ENCODE peak calls at places on chromosomes 4 and X, in five cellular contexts. B is neural progenitor cell, F is aorta, C is psoas muscle, K is SK-N-SH. R is an unnamed sample.

GRCh38 chr4:52715255-52715897 is 35.8 kb downstream of the ERVMER34-1 start:
- DNase-seq in B (no peak), F (no peak), C (no peak), K (no peak), R (no peak)

GRCh38 chr4:138182838-138183426 is 59.2 kb downstream of the SLC7A11 start:
- DNase-seq in B (peak; percentile 52), F (no peak), C (no peak), K (peak; percentile 10), R (no peak)

GRCh38 chr4:137705171-137705783 is 173.0 kb upstream of the PCDH18 start:
- DNase-seq in B (no peak), F (no peak), C (no peak), K (no peak), R (no peak)

GRCh38 chr4:126372634-126373033 is 1057.9 kb downstream of the FAT4 start:
- DNase-seq in B (no peak), F (no peak), C (no peak), K (no peak), R (no peak)

GRCh38 chr4:184635381-184635780 is 13.9 kb downstream of the CASP3 start:
- DNase-seq in B (no peak), F (no peak), C (no peak), K (no peak), R (no peak)

GRCh38 chrX:47607091-47607490 is 12.6 kb downstream of the SYN1 start:
- DNase-seq in B (no peak), F (no peak), C (no peak), K (no peak), R (no peak)

GRCh38 chr4:86661006-86661405 is 66.9 kb downstream of the PTPN13 start:
- DNase-seq in B (no peak), F (no peak), C (no peak), K (no peak), R (no peak)

GRCh38 chr4:83536649-83537352 is 893 bp downstream of the GPAT3 start:
- DNase-seq in B (peak; percentile 21), F (no peak), C (peak; percentile 49), K (no peak), R (no peak)

GRCh38 chr4:128649575-128650205 is 159.8 kb upstream of the JADE1 start:
- DNase-seq in B (no peak), F (no peak), C (no peak), K (no peak), R (no peak)

GRCh38 chrX:118156953-118157608 is 40.5 kb upstream of the KLHL13 start:
- DNase-seq in B (no peak), F (no peak), C (no peak), K (no peak), R (no peak)

GRCh38 chr4:158442736-158443135 is 78.9 kb upstream of the RXFP1 start:
- DNase-seq in B (no peak), F (no peak), C (no peak), K (no peak), R (no peak)

GRCh38 chr4:56909083-56909981 is 1.6 kb downstream of the REST start:
- DNase-seq in B (peak; percentile 82), F (no peak), C (peak; percentile 73), K (peak; percentile 67), R (no peak)

GRCh38 chr4:23135792-23136645 is 443.3 kb downstream of the GBA3 start:
- DNase-seq in B (peak; percentile 73), F (no peak), C (no peak), K (peak; percentile 24), R (no peak)

GRCh38 chr4:125115941-125116340 is 198.8 kb upstream of the FAT4 start:
- DNase-seq in B (no peak), F (no peak), C (no peak), K (no peak), R (no peak)

GRCh38 chr4:102530986-102531385 is 29.8 kb downstream of the NFKB1 start:
- DNase-seq in B (no peak), F (no peak), C (no peak), K (no peak), R (no peak)

GRCh38 chrX:153773218-153773611 is 7.6 kb upstream of the SRPK3 start:
- DNase-seq in B (no peak), F (peak; percentile 66), C (peak; percentile 40), K (no peak), R (no peak)

GRCh38 chr4:7422098-7422897 is 12.4 kb downstream of the PSAPL1 start:
- DNase-seq in B (no peak), F (peak; percentile 58), C (peak; percentile 41), K (peak; percentile 19), R (peak; percentile 51)

GRCh38 chr4:130187587-130187986 is 1091.6 kb downstream of the C4orf33 start:
- DNase-seq in B (no peak), F (no peak), C (no peak), K (no peak), R (no peak)

GRCh38 chr4:111959202-111959601 is 186.1 kb upstream of the FAM241A start:
- DNase-seq in B (no peak), F (no peak), C (no peak), K (no peak), R (no peak)

GRCh38 chr4:156971168-156971601 is 414 bp downstream of the PDGFC start:
- DNase-seq in B (peak; percentile 64), F (peak; percentile 78), C (peak; percentile 51), K (peak; percentile 64), R (peak; percentile 74)

DNA sequence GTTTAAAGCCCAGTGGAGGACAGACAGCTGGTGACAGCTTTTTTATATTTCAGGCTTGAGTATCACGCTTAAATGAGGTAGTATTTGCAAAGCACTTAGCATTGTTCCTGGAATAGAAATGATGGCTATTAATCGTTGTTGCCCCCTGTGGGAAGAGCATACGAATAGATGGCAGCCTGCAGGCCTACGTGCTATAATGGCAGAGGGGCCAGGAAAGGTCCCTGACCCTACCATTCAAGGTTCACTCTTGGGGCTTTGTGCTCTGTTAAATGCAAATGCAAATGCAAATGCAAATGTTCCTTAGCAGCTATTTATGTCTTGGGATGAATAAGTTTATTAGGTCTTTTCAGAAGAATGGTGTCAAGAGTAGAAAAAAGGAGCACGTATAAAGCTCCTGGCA is 61.0 kb downstream of the TMEM150C start:
- DNase-seq in B (peak; percentile 26), F (no peak), C (no peak), K (no peak), R (no peak)
- H3K4me3 ChIP-seq in B (no peak overlapping the region), F (no peak overlapping the region), C (no peak overlapping the region), K (no peak overlapping the region), R (no peak overlapping the region)

GRCh38 chr4:182807841-182808548 is 109.2 kb downstream of the DCTD start:
- DNase-seq in B (no peak), F (no peak), C (no peak), K (no peak), R (no peak)

GRCh38 chr4:182808673-182809416 is 108.3 kb downstream of the DCTD start:
- DNase-seq in B (no peak), F (no peak), C (no peak), K (no peak), R (no peak)

GRCh38 chr4:182805606-182806149 is 111.5 kb downstream of the DCTD start:
- DNase-seq in B (no peak), F (no peak), C (no peak), K (no peak), R (no peak)

GRCh38 chr4:182807346-182807745 is 109.8 kb downstream of the DCTD start:
- DNase-seq in B (no peak), F (no peak), C (no peak), K (no peak), R (no peak)

DNA sequence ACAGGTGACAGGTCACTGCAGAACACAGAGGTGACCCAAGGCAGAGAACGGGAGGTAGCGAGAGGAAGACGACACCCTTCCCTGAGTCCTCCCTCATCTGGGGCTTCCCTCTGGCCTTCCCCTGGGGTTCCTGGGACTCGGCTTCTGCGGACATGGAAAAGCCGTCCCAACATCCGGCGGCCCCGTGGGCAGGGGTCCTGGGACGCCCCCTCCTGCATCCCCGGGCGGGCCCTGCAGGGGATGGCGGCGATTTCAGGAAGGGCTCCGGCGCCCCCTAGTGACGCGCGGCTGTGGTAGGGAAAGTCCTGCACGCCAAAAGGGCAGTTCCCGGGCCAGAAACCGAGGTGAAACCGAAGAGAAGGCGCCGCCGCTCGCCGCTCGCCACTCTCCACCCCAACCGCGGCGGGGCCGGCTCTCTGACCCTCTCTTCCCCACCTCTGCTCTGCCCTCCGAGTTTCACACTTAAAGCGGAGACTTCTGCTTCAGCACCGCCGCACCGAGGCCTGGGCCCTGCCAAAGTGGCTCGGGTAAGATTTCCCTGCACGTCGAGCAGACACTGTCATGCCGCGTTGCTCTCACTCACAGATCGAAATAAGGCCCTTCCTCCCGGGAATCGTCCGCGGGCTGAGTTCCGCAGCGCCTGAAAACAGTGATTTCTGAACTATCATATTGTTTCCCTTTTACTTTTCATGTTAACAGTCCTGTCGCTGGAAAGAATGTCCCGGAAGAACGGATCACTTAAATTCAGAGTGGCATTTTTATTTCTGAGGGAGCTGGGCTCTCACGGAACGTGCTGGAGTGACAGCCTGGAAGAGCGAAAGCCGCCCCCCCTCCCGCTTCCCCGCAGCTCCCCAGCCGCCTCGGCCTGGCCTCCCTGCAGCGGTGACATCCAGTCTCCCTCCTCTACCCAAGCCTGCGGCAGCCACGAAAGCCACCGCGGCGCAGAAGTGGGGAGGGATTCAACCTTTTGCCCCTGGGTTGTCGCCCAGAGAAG is 110.6 kb downstream of the DCTD start:
- DNase-seq in B (peak; percentile 93), F (peak; percentile 92), C (peak; percentile 84), K (peak; percentile 93), R (peak; percentile 89)
- H3K27ac ChIP-seq in B (no peak overlapping the region), F (no peak overlapping the region), C (no peak overlapping the region), K (no peak overlapping the region), R (no peak overlapping the region)

DNA sequence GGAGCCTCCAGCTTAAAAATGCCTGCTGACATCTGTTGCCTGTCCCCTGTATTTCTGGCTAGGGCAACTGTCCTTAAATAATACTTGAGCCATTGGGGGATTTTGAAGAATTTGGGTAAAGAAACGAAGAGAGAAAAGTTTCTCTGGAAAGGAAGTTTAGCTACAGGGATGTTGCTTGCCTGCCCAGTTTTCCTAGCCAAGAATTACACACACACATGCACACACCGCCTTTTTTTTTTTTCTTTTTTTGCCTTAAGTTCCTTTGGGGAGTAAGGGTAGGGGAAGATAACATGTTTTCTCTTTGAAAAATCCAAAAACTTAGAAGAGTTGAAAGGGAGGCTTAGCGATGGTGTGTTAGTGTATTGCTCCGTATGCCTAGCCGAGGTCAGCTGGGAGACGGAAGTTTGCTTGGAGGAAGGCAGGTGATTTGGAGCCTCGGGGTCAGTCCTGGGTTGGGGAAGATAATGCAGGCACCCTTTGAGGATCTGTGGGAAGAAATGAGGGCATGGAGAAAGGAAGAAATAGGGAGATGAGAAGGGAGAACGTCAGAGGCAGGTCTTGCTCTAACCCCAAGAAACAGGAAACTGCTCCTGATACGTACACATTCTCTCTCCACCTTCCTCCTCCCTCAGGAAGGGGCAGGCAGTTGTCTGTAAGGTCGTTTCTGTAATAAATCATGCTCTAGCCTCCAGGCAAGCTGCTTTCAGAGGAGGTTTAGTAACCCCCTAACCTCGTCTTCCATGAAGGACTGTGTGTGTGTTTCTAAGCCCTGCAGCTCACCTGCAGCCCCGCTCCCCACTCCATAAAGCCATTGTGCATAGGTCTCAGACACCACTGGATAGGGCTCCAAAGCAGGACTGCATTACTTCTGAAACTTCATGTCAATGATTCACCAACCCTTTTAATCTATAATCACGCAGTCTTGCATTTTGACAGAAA is 10.5 kb downstream of the KLF3 start:
- DNase-seq in B (peak; percentile 15), F (no peak), C (no peak), K (peak; percentile 26), R (no peak)
- H3K4me3 ChIP-seq in B (no peak overlapping the region), F (no peak overlapping the region), C (peak overlapping the region; percentile 29), K (no peak overlapping the region), R (no peak overlapping the region)

GRCh38 chr4:174523003-174523693 is 860 bp upstream of the HPGD start:
- DNase-seq in B (peak; percentile 11), F (peak; percentile 51), C (no peak), K (no peak), R (no peak)
- H3K27ac ChIP-seq in B (no peak overlapping the region), F (no peak overlapping the region), C (no peak overlapping the region), K (no peak overlapping the region), R (peak overlapping the region; percentile 83)

R was measured in upper lobe of right lung.